ENCODE peak calls at places on chromosomes 16 and 17, in nine cellular contexts. T is CD8-positive, alpha-beta memory T cell; B is IMR-90; P is NCI-H1092; H is iris pigment epithelial cell; C is hypothalamus; Z is WERI-Rb-1; E is stimulated activated CD8-positive, alpha-beta memory T cell treated with anti-CD3 and anti-CD28 coated beads, Interleukin-7, amount 100 ng/mL, for 1 hour; S is activated CD4-positive, CD25-positive, alpha-beta regulatory T cell. K is an unnamed sample.

GRCh38 chr17:61416540-61417363 is 17.1 kb downstream of the TBX2 start:
- DNase-seq in E (no peak), B (peak; percentile 87), P (peak; percentile 48), T (peak; percentile 44), Z (peak; percentile 99), H (peak; percentile 81), C (peak; percentile 67), S (peak; percentile 31), K (peak; percentile 91)

GRCh38 chr17:60599220-60599619 is 773 bp upstream of the PPM1D start:
- DNase-seq in H (no peak), S (no peak), C (no peak), Z (peak; percentile 50), B (no peak), P (no peak), E (no peak), T (no peak), K (no peak)

GRCh38 chr16:30656974-30657865 is 1.0 kb upstream of the FBRS start:
- DNase-seq in Z (no peak), B (no peak), T (no peak), P (peak; percentile 80), S (no peak), C (no peak), E (no peak), H (no peak), K (no peak)

GRCh38 chr16:13945734-13946490 is 26.0 kb downstream of the ERCC4 start:
- DNase-seq in S (no peak), B (no peak), C (no peak), T (no peak), E (no peak), H (no peak), Z (no peak), P (no peak), K (no peak)

GRCh38 chr17:3378321-3378720 is 7.8 kb downstream of the OR3A2 start:
- DNase-seq in P (no peak), B (no peak), Z (no peak), E (no peak), S (no peak), T (no peak), H (no peak), C (no peak), K (no peak)

GRCh38 chr17:41689497-41690299 is 1.0 kb downstream of the EIF1 start:
- DNase-seq in Z (peak; percentile 74), E (no peak), T (peak; percentile 39), H (peak; percentile 66), P (no peak), B (peak; percentile 69), C (no peak), S (peak; percentile 23), K (no peak)

GRCh38 chr17:194844-195602 is 13.6 kb upstream of the DOC2B start:
- DNase-seq in S (no peak), C (no peak), Z (no peak), B (no peak), E (no peak), T (no peak), P (no peak), H (no peak), K (no peak)

GRCh38 chr17:40345161-40346034 is 19.1 kb downstream of the GJD3 start:
- DNase-seq in H (peak; percentile 61), T (peak; percentile 43), B (peak; percentile 51), Z (peak; percentile 89), E (no peak), P (peak; percentile 47), S (no peak), C (peak; percentile 31), K (peak; percentile 46)

GRCh38 chr17:29169806-29170591 is 10.2 kb downstream of the MYO18A start:
- DNase-seq in T (no peak), C (no peak), E (no peak), S (no peak), H (no peak), P (no peak), B (no peak), Z (no peak), K (no peak)

GRCh38 chr16:4723071-4723767 is 10.9 kb downstream of the ANKS3 start:
- DNase-seq in B (no peak), T (no peak), H (no peak), Z (no peak), C (no peak), P (no peak), E (no peak), S (no peak), K (no peak)

GRCh38 chr17:48608921-48609505 is 1.8 kb downstream of the HOXB7 start:
- DNase-seq in P (no peak), T (no peak), Z (no peak), C (no peak), B (no peak), H (no peak), E (no peak), S (no peak), K (no peak)

GRCh38 chr17:75295220-75296158 is 6.3 kb upstream of the SLC25A19 start:
- DNase-seq in T (no peak), S (no peak), P (no peak), H (no peak), E (no peak), B (no peak), C (no peak), Z (no peak), K (no peak)

GRCh38 chr17:70483624-70484023 is 314.3 kb downstream of the KCNJ2 start:
- DNase-seq in H (no peak), E (no peak), Z (no peak), P (no peak), S (no peak), C (no peak), T (no peak), B (no peak), K (no peak)

GRCh38 chr16:25036561-25036960 is 21.4 kb upstream of the ARHGAP17 start:
- DNase-seq in C (no peak), P (no peak), S (no peak), H (no peak), B (no peak), E (no peak), Z (no peak), T (no peak), K (no peak)

GRCh38 chr17:13750783-13751484 is 149.2 kb upstream of the HS3ST3A1 start:
- DNase-seq in C (no peak), P (no peak), Z (no peak), B (peak; percentile 21), E (no peak), H (no peak), S (no peak), T (no peak), K (no peak)

GRCh38 chr16:13148836-13149235 is 247.4 kb downstream of the SHISA9 start:
- DNase-seq in B (no peak), H (no peak), P (no peak), E (no peak), Z (no peak), C (no peak), T (no peak), S (no peak), K (no peak)

GRCh38 chr16:19532601-19533000 is 8.9 kb downstream of the CCP110 start:
- DNase-seq in Z (no peak), P (no peak), H (no peak), T (no peak), C (no peak), S (no peak), B (no peak), E (no peak), K (no peak)

GRCh38 chr16:82063456-82064082 is 28.5 kb downstream of the HSD17B2 start:
- DNase-seq in B (no peak), S (no peak), H (no peak), C (no peak), E (no peak), T (no peak), Z (no peak), P (no peak), K (no peak)

GRCh38 chr17:28545787-28546415 is 6.5 kb downstream of the UNC119 start:
- DNase-seq in T (no peak), Z (no peak), E (no peak), S (no peak), B (no peak), P (no peak), C (no peak), H (no peak), K (no peak)

GRCh38 chr16:1965610-1966009 is 984 bp upstream of the RPS2 start:
- DNase-seq in S (no peak), P (no peak), Z (no peak), H (no peak), B (no peak), C (no peak), E (no peak), T (no peak), K (no peak)

K was measured in progenitor cell of endocrine pancreas.